ENCODE peak calls at places on chromosomes 2 and 18, in six cellular contexts. B, L, V, K, S and Q are unnamed samples.

GRCh38 chr2:121285077-121285449 is at the start of gene TFCP2L1:
- DNase-seq in B (peak; percentile 43), L (peak; percentile 60), V (peak; percentile 30), K (no peak), S (peak; percentile 83), Q (peak; percentile 30)

GRCh38 chr18:62957885-62958472 is 242.6 kb downstream of the PHLPP1 start:
- DNase-seq in B (peak; percentile 65), L (peak; percentile 32), V (peak; percentile 52), K (no peak), S (no peak), Q (peak; percentile 71)

GRCh38 chr2:85704800-85705679 is 10.9 kb downstream of the GNLY start:
- DNase-seq in B (no peak), L (peak; percentile 21), V (no peak), K (peak; percentile 57), S (no peak), Q (no peak)

GRCh38 chr2:12416600-12416999 is 300.1 kb upstream of the TRIB2 start:
- DNase-seq in B (peak; percentile 16), L (peak; percentile 7), V (peak; percentile 43), K (peak; percentile 64), S (no peak), Q (peak; percentile 15)

GRCh38 chr18:63869374-63869773 is 18.1 kb upstream of the SERPINB2 start:
- DNase-seq in B (no peak), L (no peak), V (peak; percentile 88), K (no peak), S (peak; percentile 57), Q (no peak)

GRCh38 chr2:104945211-104945610 is 91.3 kb downstream of the POU3F3 start:
- DNase-seq in B (no peak), L (no peak), V (no peak), K (no peak), S (no peak), Q (no peak)

GRCh38 chr2:42872736-42873135 is 80.4 kb upstream of the HAAO start:
- DNase-seq in B (no peak), L (no peak), V (no peak), K (no peak), S (no peak), Q (no peak)

GRCh38 chr2:172968061-172968469 is 107.6 kb upstream of the MAP3K20 start:
- DNase-seq in B (no peak), L (no peak), V (no peak), K (peak; percentile 80), S (no peak), Q (no peak)

GRCh38 chr2:167942495-167943081 is 304.8 kb downstream of the STK39 start:
- DNase-seq in B (no peak), L (no peak), V (no peak), K (no peak), S (no peak), Q (no peak)

GRCh38 chr2:136060401-136060940 is 57.5 kb downstream of the CXCR4 start:
- DNase-seq in B (no peak), L (no peak), V (no peak), K (no peak), S (no peak), Q (no peak)

DNA sequence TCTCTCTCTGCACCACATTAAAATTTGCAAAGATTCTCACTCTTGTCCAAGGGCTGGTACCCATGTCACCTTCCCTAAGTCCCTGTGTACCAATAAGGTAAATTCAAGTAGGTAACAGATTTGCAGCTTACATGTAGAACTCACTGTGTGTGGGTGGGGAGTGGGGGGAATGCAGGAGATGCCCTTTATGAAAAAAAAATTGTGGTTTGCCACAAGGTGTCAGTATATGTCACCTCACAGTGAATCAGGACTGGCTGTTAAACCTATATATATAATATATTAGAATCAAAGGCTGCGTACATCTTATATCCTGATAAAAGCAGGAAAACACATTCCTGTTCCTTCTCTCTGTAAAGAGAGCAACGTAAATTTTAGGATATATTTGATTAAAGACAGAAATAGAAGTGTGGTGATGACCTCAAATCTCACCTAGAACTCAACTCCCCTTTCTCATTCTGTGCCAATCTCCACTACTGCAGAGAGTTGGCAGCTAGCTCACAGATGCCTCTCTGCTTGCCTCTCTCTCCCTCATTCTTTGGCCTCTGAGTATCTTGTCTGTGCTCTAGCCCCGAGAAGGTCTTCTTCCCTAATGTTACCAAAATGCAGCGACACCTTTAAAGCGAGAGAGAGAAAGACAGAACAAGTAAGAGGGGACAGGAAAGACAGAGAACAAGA is 529 bp downstream of the XDH start:
- DNase-seq in B (peak; percentile 36), L (peak; percentile 32), V (peak; percentile 48), K (no peak), S (no peak), Q (no peak)
- TF ChIP-seq CTCF in B (peak; percentile 58), L (peak; percentile 77), V (peak; percentile 34), K (no peak), S (no peak), Q (no peak)

GRCh38 chr2:238238766-238239551 is 879 bp downstream of the HES6 start:
- DNase-seq in B (no peak), L (no peak), V (no peak), K (no peak), S (no peak), Q (no peak)
- TF ChIP-seq CTCF in B (no peak), L (peak; percentile 33), V (no peak), K (no peak), S (no peak), Q (no peak)

GRCh38 chr2:155256803-155257202 is 558.3 kb downstream of the KCNJ3 start:
- DNase-seq in B (peak; percentile 9), L (no peak), V (no peak), K (no peak), S (no peak), Q (no peak)
- TF ChIP-seq CTCF in B (no peak), L (peak; percentile 41), V (no peak), K (no peak), S (no peak), Q (no peak)

DNA sequence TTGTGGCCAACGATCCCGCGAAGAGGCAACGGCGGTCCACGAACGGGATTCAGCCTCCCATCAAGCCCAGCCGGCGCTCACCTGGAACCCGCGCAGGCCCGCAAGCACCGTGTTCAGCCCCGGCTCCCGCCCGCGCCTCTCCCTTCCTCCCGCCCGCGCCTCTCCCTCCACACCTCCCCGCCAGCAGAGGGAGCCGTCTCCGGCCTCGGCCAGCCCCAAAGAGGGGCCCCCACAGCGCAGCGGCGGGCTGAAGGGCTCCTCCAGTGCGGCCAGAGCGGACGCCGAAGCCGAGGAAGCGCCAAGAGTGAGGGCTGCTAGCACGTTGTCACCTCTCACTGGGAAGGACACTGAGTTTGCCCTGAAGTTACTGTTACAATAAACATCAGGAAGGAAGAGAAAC is 55.3 kb upstream of the LAPTM4A start:
- DNase-seq in B (no peak), L (no peak), V (no peak), K (no peak), S (peak; percentile 40), Q (peak; percentile 76)
- TF ChIP-seq CTCF in B (peak; percentile 12), L (no peak), V (peak; percentile 77), K (peak; percentile 33), S (peak; percentile 86), Q (peak; percentile 56)

GRCh38 chr2:83827618-83828017 is 631.5 kb downstream of the SUCLG1 start:
- DNase-seq in B (no peak), L (no peak), V (peak; percentile 31), K (no peak), S (no peak), Q (no peak)
- TF ChIP-seq CTCF in B (no peak), L (no peak), V (peak; percentile 20), K (no peak), S (no peak), Q (peak; percentile 13)

GRCh38 chr2:96527052-96527964 is 9.2 kb upstream of the ARID5A start:
- DNase-seq in B (no peak), L (no peak), V (no peak), K (no peak), S (no peak), Q (peak; percentile 59)
- TF ChIP-seq CTCF in B (no peak), L (no peak), V (no peak), K (peak; percentile 17), S (no peak), Q (no peak)

GRCh38 chr2:95314964-95315611 is 17.9 kb downstream of the KCNIP3 start:
- DNase-seq in B (peak; percentile 52), L (peak; percentile 9), V (peak; percentile 35), K (no peak), S (peak; percentile 76), Q (peak; percentile 66)

GRCh38 chr2:95315801-95316411 is 18.8 kb downstream of the KCNIP3 start:
- DNase-seq in B (no peak), L (no peak), V (peak; percentile 71), K (no peak), S (peak; percentile 84), Q (no peak)

GRCh38 chr2:95317123-95317500 is 20.0 kb downstream of the KCNIP3 start:
- DNase-seq in B (no peak), L (no peak), V (no peak), K (no peak), S (no peak), Q (no peak)

GRCh38 chr2:95317665-95318425 is 20.7 kb downstream of the KCNIP3 start:
- DNase-seq in B (no peak), L (no peak), V (no peak), K (no peak), S (no peak), Q (no peak)

DNA sequence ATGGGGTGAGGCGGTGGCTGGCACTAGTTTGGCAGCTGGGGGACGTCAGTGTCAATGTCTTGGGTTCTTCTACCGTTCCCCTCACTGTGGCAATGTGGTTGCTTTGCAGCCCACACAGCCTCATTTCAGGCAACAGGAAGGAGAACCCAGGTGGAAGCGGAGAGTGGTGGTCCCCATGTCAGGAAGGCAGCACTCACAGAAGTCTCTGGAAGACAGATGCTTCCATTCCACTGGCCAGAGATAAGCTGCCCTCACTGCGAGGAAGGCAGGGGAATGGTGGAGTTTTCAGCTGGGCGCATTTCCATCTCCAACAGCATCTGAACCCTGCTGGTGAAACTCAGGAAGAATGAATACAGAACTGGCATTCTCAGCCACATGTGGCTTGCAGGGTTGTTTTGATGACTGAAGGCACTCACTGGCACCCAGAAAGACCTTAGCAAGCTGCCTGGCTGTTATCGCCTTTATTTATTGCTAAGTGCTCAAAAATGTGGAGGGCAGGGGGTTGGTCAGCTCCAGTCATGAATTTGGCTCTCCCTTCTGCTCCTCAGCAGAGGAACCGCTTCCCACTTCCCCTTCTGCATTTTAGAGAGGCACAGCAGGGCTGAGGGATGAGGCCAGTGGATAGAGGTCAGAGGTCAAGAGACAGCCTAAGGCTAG is 19.4 kb downstream of the KCNIP3 start:
- DNase-seq in B (no peak), L (no peak), V (no peak), K (no peak), S (no peak), Q (no peak)
- TF ChIP-seq CTCF in B (no peak), L (no peak), V (no peak), K (no peak), S (no peak), Q (no peak)